ENCODE peak calls at places on chromosomes 5 and 9, in seven cellular contexts. V, I, Z, D, A, S and H are unnamed samples.

GRCh38 chr5:41985945-41986344 is 60.9 kb downstream of the FBXO4 start:
- DNase-seq in I (no peak), Z (no peak), V (no peak), A (no peak), D (no peak), S (no peak), H (no peak)

GRCh38 chr5:177455036-177455660 is 8.5 kb downstream of the PRR7 start:
- DNase-seq in D (peak), I (peak), Z (peak), V (peak), A (peak), S (peak), H (peak)

GRCh38 chr5:142386151-142387021 is 61.6 kb upstream of the SPRY4 start:
- DNase-seq in S (no peak), I (no peak), V (no peak), A (no peak), D (no peak), Z (no peak), H (no peak)

GRCh38 chr9:128361296-128361980 is 9.7 kb upstream of the URM1 start:
- DNase-seq in Z (no peak), A (no peak), S (no peak), D (no peak), I (no peak), V (no peak), H (peak)

GRCh38 chr9:128933731-128934130 is 12.9 kb downstream of the PHYHD1 start:
- DNase-seq in D (no peak), A (no peak), V (peak), S (no peak), Z (no peak), I (no peak), H (no peak)

GRCh38 chr5:134411546-134412266 is at the start of gene CDKN2AIPNL:
- DNase-seq in Z (peak), I (peak), D (peak), V (peak), A (peak), S (peak), H (peak)

GRCh38 chr9:8857330-8858249 is 1058.0 kb upstream of the DMAC1 start:
- DNase-seq in V (peak), S (peak), Z (peak), D (peak), A (no peak), I (peak), H (peak)

GRCh38 chr5:112419050-112419595 is at the start of gene EPB41L4A:
- DNase-seq in V (peak), Z (peak), S (peak), I (peak), D (peak), A (peak), H (no peak)

GRCh38 chr5:75512383-75513074 is 838 bp downstream of the POLK start:
- DNase-seq in I (no peak), D (no peak), V (no peak), S (no peak), A (no peak), Z (peak), H (no peak)

GRCh38 chr5:124923131-124923530 is 176.7 kb upstream of the ZNF608 start:
- DNase-seq in V (no peak), I (no peak), S (no peak), D (peak), Z (peak), A (peak), H (peak)

DNA sequence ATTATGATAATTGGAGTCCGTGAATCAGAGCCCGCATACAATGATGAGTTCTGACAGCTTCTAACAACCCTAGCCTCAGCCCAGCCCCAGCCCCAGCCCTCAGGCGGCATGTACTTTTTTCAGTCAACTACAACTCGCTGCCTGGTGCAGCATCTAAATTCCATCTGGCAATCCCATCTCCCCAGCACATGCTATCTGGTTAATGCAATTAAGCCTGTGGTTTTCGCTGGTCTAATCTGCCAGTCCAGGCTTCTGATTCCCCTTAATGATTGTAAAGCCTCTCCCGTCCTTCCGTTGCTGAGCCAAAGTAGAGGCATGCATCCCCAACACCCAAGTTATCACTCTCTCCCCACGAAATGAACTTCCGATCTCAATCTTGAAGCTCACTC is 903 bp downstream of the ELAVL2 start:
- DNase-seq in V (no peak), Z (no peak), I (no peak), D (no peak), A (no peak), S (peak), H (no peak)
- H3K4me3 ChIP-seq in V (peak), Z (peak), I (no peak), D (peak), A (no peak), S (peak), H (peak)

GRCh38 chr5:60929024-60929423 is 15.8 kb downstream of the ERCC8 start:
- DNase-seq in I (no peak), D (no peak), V (no peak), Z (peak), A (no peak), S (no peak), H (peak)
- TF ChIP-seq CTCF in I (no peak), D (peak), V (no peak), Z (peak), A (no peak), S (no peak), H (no peak)

DNA sequence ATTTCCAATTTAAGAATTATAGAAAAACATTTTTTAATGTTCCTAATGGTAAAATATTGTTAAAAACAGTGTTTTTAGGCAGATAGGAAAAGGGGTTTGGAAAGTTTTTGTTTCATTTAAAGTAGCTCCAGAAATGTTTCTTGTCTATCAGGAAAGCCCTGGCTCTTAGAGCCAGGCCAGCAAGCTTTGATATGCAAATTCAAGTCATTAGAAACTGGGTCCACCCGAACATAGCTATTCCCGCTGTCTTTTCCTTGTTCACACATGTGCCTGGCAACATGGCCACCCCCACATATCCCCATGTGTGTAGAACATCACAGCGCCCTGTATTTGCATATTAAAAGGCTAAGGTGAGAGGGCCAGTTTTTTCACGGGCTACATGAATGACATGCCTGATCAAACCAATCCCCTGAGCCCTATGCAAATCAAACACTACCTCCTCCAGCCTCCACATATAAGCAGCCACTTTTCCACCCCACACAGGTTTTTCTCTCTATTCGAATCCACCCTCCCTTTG is 925.3 kb upstream of the CDH10 start:
- DNase-seq in S (no peak), A (no peak), V (no peak), Z (no peak), I (no peak), D (no peak), H (no peak)
- H3K4me3 ChIP-seq in S (no peak), A (no peak), V (no peak), Z (no peak), I (no peak), D (no peak), H (no peak)

GRCh38 chr5:71475788-71476384 is 20.4 kb downstream of the BDP1 start:
- DNase-seq in D (peak), Z (peak), I (no peak), A (peak), V (no peak), S (no peak), H (peak)
- TF ChIP-seq CTCF in D (peak), Z (peak), I (peak), A (peak), V (peak), S (peak), H (peak)

GRCh38 chr9:12956261-12956660 is 181.4 kb downstream of the LURAP1L start:
- DNase-seq in A (no peak), D (no peak), S (no peak), Z (peak), I (no peak), V (no peak), H (no peak)
- H3K4me3 ChIP-seq in A (no peak), D (no peak), S (no peak), Z (no peak), I (no peak), V (no peak), H (no peak)

DNA sequence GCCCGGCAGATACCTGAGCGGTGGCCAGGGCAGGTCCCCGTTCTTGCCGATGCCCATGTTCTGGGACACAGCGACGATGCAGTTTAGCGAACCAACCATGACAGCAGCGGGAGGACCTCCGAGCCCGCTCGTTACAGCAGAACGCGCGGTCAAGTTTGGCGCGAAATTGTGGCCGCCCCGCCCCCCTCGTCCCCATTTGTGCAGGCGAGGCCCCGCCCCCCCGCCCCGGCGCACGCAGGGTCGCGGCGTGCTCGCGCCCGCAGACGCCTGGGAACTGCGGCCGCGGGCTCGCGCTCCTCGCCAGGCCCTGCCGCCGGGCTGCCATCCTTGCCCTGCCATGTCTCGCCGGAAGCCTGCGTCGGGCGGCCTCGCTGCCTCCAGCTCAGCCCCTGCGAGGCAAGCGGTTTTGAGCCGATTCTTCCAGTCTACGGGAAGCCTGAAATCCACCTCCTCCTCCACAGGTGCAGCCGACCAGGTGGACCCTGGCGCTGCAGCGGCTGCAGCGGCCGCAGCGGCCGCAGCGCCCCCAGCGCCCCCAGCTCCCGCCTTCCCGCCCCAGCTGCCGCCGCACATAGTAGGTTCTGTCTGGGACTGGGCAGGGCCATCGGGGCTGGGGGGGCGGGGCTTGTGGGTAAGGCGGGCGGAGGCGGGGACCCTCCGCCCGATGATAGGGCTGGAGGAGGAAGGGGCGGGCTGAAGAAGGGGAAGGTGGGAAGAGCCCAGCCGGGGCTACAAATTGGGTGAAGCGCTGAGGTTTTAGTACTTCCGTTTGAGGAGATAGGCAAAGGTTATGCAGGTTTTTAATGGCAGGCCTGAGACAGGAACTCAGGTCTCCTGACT is at the start of the genes DHFR and MSH3:
- DNase-seq in S (peak), Z (peak), A (peak), V (peak), I (peak), D (peak), H (peak)
- TF ChIP-seq CTCF in S (peak), Z (no peak), A (peak), V (peak), I (no peak), D (no peak), H (no peak)

GRCh38 chr5:453725-454481 is 10.9 kb downstream of the EXOC3 start:
- DNase-seq in A (no peak), Z (no peak), V (peak), S (no peak), I (no peak), D (no peak), H (no peak)
- H3K4me3 ChIP-seq in A (no peak), Z (no peak), V (no peak), S (no peak), I (no peak), D (no peak), H (no peak)